ENCODE peak calls at places on chromosomes 5 and 9, in nine cellular contexts. G, B, C, X, E, J, M, D and O are unnamed samples.

GRCh38 chr5:131899686-131900085 is 45.8 kb downstream of the MEIKIN start:
- DNase-seq in E (peak; percentile 13), M (peak; percentile 12), D (no peak), X (no peak), J (no peak), B (no peak), C (no peak), G (no peak), O (no peak)

GRCh38 chr5:139453683-139454567 is 8.6 kb downstream of the ECSCR start:
- DNase-seq in M (no peak), X (no peak), E (no peak), J (no peak), G (no peak), C (no peak), B (no peak), D (no peak), O (no peak)

GRCh38 chr5:16855475-16855874 is 80.6 kb downstream of the MYO10 start:
- DNase-seq in D (peak; percentile 43), B (peak; percentile 84), X (peak; percentile 30), G (peak; percentile 41), C (no peak), E (peak; percentile 67), M (peak; percentile 35), J (peak; percentile 54), O (no peak)

GRCh38 chr5:78806544-78806943 is 158.0 kb upstream of the LHFPL2 start:
- DNase-seq in J (no peak), G (peak; percentile 99), C (no peak), E (peak; percentile 93), B (no peak), X (peak; percentile 75), M (peak; percentile 56), D (no peak), O (peak; percentile 79)

GRCh38 chr9:106828082-106828481 is 34.9 kb upstream of the ZNF462 start:
- DNase-seq in M (no peak), B (no peak), G (no peak), X (no peak), J (no peak), E (no peak), C (no peak), D (no peak), O (no peak)

GRCh38 chr9:35286381-35286780 is 124.6 kb downstream of the UNC13B start:
- DNase-seq in X (no peak), C (no peak), B (no peak), M (no peak), J (no peak), E (no peak), G (no peak), D (no peak), O (no peak)

GRCh38 chr5:172417983-172418630 is 36.2 kb downstream of the SH3PXD2B start:
- DNase-seq in B (no peak), J (no peak), D (no peak), M (peak; percentile 100), E (peak; percentile 99), C (no peak), X (peak; percentile 13), G (peak; percentile 97), O (no peak)

GRCh38 chr9:87494970-87495471 is 2.6 kb upstream of the DAPK1 start:
- DNase-seq in G (no peak), C (no peak), J (no peak), B (no peak), M (peak; percentile 72), D (no peak), E (no peak), X (no peak), O (no peak)

GRCh38 chr9:127061411-127061810 is 61.0 kb downstream of the ANGPTL2 start:
- DNase-seq in G (no peak), D (no peak), E (no peak), C (no peak), B (no peak), M (no peak), X (no peak), J (no peak), O (no peak)

GRCh38 chr5:72346396-72346795 is 26.2 kb downstream of the PTCD2 start:
- DNase-seq in B (no peak), X (no peak), M (no peak), D (no peak), J (no peak), G (no peak), C (no peak), E (no peak), O (no peak)

GRCh38 chr5:34804913-34805312 is 34.1 kb upstream of the TTC23L start:
- DNase-seq in J (no peak), E (no peak), X (no peak), M (no peak), D (no peak), B (no peak), G (peak; percentile 68), C (no peak), O (no peak)

GRCh38 chr9:94783928-94784327 is 57.4 kb downstream of the AOPEP start:
- DNase-seq in C (no peak), J (no peak), B (no peak), M (no peak), E (no peak), X (no peak), D (no peak), G (no peak), O (no peak)

GRCh38 chr9:94786586-94786985 is 60.1 kb downstream of the AOPEP start:
- DNase-seq in D (no peak), B (no peak), E (no peak), C (no peak), J (no peak), M (no peak), G (no peak), X (no peak), O (no peak)

GRCh38 chr9:94788706-94789105 is 62.2 kb downstream of the AOPEP start:
- DNase-seq in G (no peak), J (no peak), B (peak; percentile 10), E (no peak), X (no peak), M (no peak), D (no peak), C (no peak), O (no peak)

GRCh38 chr9:94785211-94786169 is 59.0 kb downstream of the AOPEP start:
- DNase-seq in G (no peak), X (peak; percentile 13), E (no peak), M (no peak), J (no peak), D (no peak), C (no peak), B (no peak), O (no peak)

GRCh38 chr9:94787268-94787667 is 60.8 kb downstream of the AOPEP start:
- DNase-seq in G (no peak), X (no peak), B (no peak), C (no peak), J (no peak), D (no peak), M (no peak), E (no peak), O (no peak)
- H2AFZ ChIP-seq in G (no peak overlapping the region), X (no peak overlapping the region), B (no peak overlapping the region), C (no peak overlapping the region), J (no peak overlapping the region), D (no peak overlapping the region), M (no peak overlapping the region), E (no peak overlapping the region), O (no peak overlapping the region)

DNA sequence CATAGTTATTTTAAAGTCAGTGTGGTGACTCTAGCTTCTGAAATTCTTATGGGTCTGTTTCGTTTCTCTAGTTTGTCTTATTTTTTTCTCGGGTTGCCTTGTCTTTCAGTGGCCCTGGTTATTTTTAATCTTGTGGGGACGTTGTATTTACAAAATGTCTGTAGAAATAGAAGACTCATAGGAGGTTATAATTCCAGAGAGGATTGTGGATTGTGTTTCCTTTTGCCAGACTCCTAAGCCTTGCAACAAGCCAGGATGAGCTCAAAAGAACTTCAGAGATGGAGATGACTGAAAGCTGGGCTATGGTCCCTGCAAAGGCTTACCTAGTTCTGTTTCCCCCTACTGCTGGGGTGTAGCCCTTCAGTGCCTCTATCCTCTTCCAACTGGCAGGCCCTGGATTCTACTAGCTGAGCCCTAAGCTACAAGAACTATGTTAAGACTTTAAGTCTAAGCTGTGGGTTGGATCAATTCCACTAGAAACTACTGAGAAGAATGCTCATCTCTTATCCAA is 32.2 kb upstream of the LECT2 start:
- DNase-seq in B (no peak), E (peak; percentile 34), G (peak; percentile 52), C (no peak), D (no peak), X (no peak), J (no peak), M (no peak), O (no peak)
- H2AFZ ChIP-seq in B (no peak overlapping the region), E (peak overlapping the region; percentile 36), G (no peak overlapping the region), C (no peak overlapping the region), D (no peak overlapping the region), X (no peak overlapping the region), J (no peak overlapping the region), M (no peak overlapping the region), O (no peak overlapping the region)

GRCh38 chr9:69964446-69964845 is 79.2 kb upstream of the MAMDC2 start:
- DNase-seq in J (no peak), G (no peak), E (no peak), M (no peak), C (no peak), B (no peak), D (no peak), X (no peak), O (no peak)

GRCh38 chr9:69961834-69962233 is 81.8 kb upstream of the MAMDC2 start:
- DNase-seq in X (peak; percentile 43), E (peak; percentile 52), D (no peak), C (no peak), G (no peak), J (no peak), M (no peak), B (no peak), O (no peak)

GRCh38 chr9:69965416-69966145 is 78.1 kb upstream of the MAMDC2 start:
- DNase-seq in C (no peak), G (no peak), D (no peak), E (peak; percentile 42), B (no peak), X (no peak), M (no peak), J (no peak), O (no peak)

GRCh38 chr9:69963728-69964127 is 79.9 kb upstream of the MAMDC2 start:
- DNase-seq in X (no peak), G (no peak), D (peak; percentile 42), J (no peak), C (no peak), B (no peak), M (no peak), E (peak; percentile 42), O (no peak)
- H2AFZ ChIP-seq in X (no peak overlapping the region), G (peak overlapping the region; percentile 53), D (peak overlapping the region; percentile 38), J (peak overlapping the region; percentile 5), C (peak overlapping the region; percentile 47), B (peak overlapping the region; percentile 86), M (peak overlapping the region; percentile 31), E (peak overlapping the region; percentile 69), O (no peak overlapping the region)

DNA sequence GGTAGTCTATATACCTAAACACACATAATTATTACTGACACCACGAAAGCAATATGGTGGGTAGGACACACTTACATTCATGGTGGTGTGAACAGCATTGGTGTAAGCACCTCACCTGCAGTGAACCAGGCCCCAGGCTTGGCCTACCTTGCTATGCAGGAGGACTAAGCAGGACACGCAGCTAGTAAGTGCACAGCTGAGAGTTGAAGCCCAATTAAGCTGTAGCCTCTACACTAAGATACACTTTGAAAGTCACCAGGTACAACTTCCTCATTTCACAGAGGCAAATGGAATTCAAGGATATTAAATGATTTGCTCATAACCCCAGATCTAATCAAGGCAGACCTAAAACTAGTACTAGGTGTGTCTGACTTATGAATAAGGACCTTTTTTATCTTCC is 145.8 kb upstream of the PAPPA start:
- DNase-seq in D (no peak), C (no peak), J (no peak), M (no peak), X (peak; percentile 11), B (no peak), G (no peak), E (no peak), O (peak; percentile 72)
- H2AFZ ChIP-seq in D (no peak overlapping the region), C (no peak overlapping the region), J (no peak overlapping the region), M (no peak overlapping the region), X (no peak overlapping the region), B (no peak overlapping the region), G (no peak overlapping the region), E (no peak overlapping the region), O (peak overlapping the region; percentile 18)

GRCh38 chr5:36438765-36439501 is 137.2 kb upstream of the RANBP3L start:
- DNase-seq in M (peak; percentile 24), J (no peak), D (no peak), E (no peak), B (no peak), C (no peak), G (no peak), X (no peak), O (no peak)
- H2AFZ ChIP-seq in M (no peak overlapping the region), J (no peak overlapping the region), D (peak overlapping the region; percentile 84), E (no peak overlapping the region), B (no peak overlapping the region), C (no peak overlapping the region), G (no peak overlapping the region), X (no peak overlapping the region), O (no peak overlapping the region)